ENCODE peak calls at places on chromosome 9, in eight cellular contexts. One of them, this sample, is unnamed.

GRCh38 chr9:71349218-71349617 is 227.8 kb upstream of the TRPM3 start:
- DNase-seq in astrocyte of the spinal cord: peak; percentile 63
- DNase-seq in kidney epithelial cell: no peak
- DNase-seq in adrenal gland: no peak
- DNase-seq in CD8-positive, alpha-beta T cell: no peak
- DNase-seq in B cell: no peak
- DNase-seq in MCF 10A: no peak
- DNase-seq in A549: no peak
- DNase-seq in this sample: peak; percentile 84

GRCh38 chr9:135501261-135502167 is 1.0 kb downstream of the MRPS2 start:
- DNase-seq in B cell: peak; percentile 61
- DNase-seq in CD8-positive, alpha-beta T cell: no peak
- DNase-seq in MCF 10A: no peak
- DNase-seq in kidney epithelial cell: no peak
- DNase-seq in adrenal gland: no peak
- DNase-seq in A549: peak; percentile 71
- DNase-seq in astrocyte of the spinal cord: peak; percentile 50
- DNase-seq in this sample: no peak

GRCh38 chr9:78130004-78130403 is 98.4 kb upstream of the GNAQ start:
- DNase-seq in MCF 10A: peak; percentile 43
- DNase-seq in CD8-positive, alpha-beta T cell: no peak
- DNase-seq in adrenal gland: peak; percentile 17
- DNase-seq in kidney epithelial cell: no peak
- DNase-seq in astrocyte of the spinal cord: peak; percentile 35
- DNase-seq in B cell: no peak
- DNase-seq in A549: peak; percentile 67
- DNase-seq in this sample: peak; percentile 61

GRCh38 chr9:35366627-35367026 is 123.3 kb upstream of the RUSC2 start:
- DNase-seq in astrocyte of the spinal cord: no peak
- DNase-seq in B cell: no peak
- DNase-seq in adrenal gland: no peak
- DNase-seq in MCF 10A: no peak
- DNase-seq in kidney epithelial cell: no peak
- DNase-seq in CD8-positive, alpha-beta T cell: no peak
- DNase-seq in A549: no peak
- DNase-seq in this sample: no peak

GRCh38 chr9:120886490-120886967 is 9.5 kb upstream of the PHF19 start:
- DNase-seq in A549: no peak
- DNase-seq in MCF 10A: peak; percentile 29
- DNase-seq in astrocyte of the spinal cord: peak; percentile 87
- DNase-seq in CD8-positive, alpha-beta T cell: no peak
- DNase-seq in B cell: no peak
- DNase-seq in kidney epithelial cell: peak; percentile 69
- DNase-seq in adrenal gland: no peak
- DNase-seq in this sample: peak; percentile 66

GRCh38 chr9:86846679-86847078 is 100.6 kb downstream of the GAS1 start:
- DNase-seq in B cell: no peak
- DNase-seq in A549: no peak
- DNase-seq in adrenal gland: no peak
- DNase-seq in CD8-positive, alpha-beta T cell: no peak
- DNase-seq in astrocyte of the spinal cord: no peak
- DNase-seq in MCF 10A: no peak
- DNase-seq in kidney epithelial cell: no peak
- DNase-seq in this sample: no peak

GRCh38 chr9:71685394-71685793 is 82.9 kb downstream of the CEMIP2 start:
- DNase-seq in astrocyte of the spinal cord: no peak
- DNase-seq in kidney epithelial cell: no peak
- DNase-seq in B cell: no peak
- DNase-seq in MCF 10A: no peak
- DNase-seq in A549: no peak
- DNase-seq in adrenal gland: no peak
- DNase-seq in CD8-positive, alpha-beta T cell: no peak
- DNase-seq in this sample: no peak

GRCh38 chr9:129574911-129575574 is 45.9 kb downstream of the C9orf50 start:
- DNase-seq in MCF 10A: peak; percentile 29
- DNase-seq in astrocyte of the spinal cord: peak; percentile 66
- DNase-seq in A549: peak; percentile 73
- DNase-seq in CD8-positive, alpha-beta T cell: no peak
- DNase-seq in B cell: no peak
- DNase-seq in adrenal gland: no peak
- DNase-seq in kidney epithelial cell: no peak
- DNase-seq in this sample: peak; percentile 88

DNA sequence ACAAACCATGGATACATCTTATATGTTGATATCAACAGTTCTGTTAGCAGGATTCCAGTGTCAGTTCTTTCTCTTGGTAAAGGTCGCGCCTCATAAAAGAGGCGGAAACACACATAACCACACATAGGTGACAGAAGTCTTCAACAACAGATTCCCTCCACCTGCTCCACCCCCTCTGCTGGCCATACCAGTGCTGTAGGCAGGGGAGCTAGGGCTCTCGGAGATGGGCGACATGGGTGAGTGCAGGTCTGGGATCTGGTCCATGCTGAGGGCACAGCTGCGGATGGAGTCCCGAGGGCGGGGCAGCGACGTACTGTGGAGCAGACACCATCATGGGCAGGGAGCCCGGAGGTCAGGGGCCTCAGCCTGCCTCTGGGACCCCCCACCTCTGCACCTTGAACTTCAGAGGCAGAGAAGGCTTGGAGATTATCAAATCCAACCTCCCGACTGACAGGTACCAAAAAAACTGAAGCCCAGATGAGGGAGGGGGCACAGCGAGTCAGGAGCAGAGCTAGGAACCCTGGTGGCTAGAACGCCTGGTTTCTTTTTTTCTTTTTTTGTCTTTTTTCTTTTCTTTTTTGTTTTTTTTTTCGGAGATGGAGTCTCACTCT is 12.0 kb upstream of the TOR2A start:
- DNase-seq in A549: no peak
- DNase-seq in B cell: no peak
- DNase-seq in MCF 10A: no peak
- DNase-seq in adrenal gland: no peak
- DNase-seq in astrocyte of the spinal cord: no peak
- DNase-seq in CD8-positive, alpha-beta T cell: peak; percentile 73
- DNase-seq in kidney epithelial cell: no peak
- DNase-seq in this sample: no peak
- TF ChIP-seq CTCF in A549: no peak
- TF ChIP-seq CTCF in B cell: no peak
- TF ChIP-seq CTCF in MCF 10A: no peak
- TF ChIP-seq CTCF in adrenal gland: no peak
- TF ChIP-seq CTCF in astrocyte of the spinal cord: peak; percentile 3
- TF ChIP-seq CTCF in CD8-positive, alpha-beta T cell: peak; percentile 38
- TF ChIP-seq CTCF in kidney epithelial cell: no peak
- TF ChIP-seq CTCF in this sample: no peak

DNA sequence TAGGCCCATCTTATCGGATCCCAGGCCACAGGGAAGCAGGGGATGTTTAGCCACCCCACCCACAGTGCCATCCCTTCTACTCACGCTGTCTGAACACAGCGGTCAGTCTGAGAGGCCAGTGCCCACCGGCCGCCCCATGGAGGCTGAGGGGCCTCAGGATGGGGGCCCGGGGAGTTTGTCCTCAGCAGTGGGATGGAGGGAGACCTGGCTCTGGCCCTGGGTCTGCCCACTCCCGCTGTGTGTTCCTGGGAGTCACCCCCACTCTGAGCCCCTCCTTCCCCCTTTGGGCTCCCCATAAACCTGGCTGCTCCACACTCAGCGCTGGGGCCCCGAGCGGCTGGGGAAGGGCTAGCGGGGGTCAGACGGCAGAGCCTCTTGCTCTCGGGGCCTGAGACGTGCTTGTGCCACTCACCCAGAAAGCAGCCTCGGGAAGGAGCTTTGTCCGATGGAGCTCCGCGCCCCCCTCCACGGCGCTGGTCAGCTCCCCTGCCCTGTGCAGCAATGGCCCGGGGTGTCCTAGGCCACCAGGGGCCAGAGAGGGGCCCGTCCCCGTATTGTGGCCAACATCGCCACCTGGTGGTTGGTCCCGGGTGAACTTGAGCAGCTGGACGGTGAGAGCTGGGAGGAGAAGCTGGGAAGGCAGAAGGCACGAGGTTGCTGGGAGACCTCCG is 10.9 kb upstream of the LAMC3 start:
- DNase-seq in kidney epithelial cell: no peak
- DNase-seq in A549: peak; percentile 75
- DNase-seq in CD8-positive, alpha-beta T cell: no peak
- DNase-seq in MCF 10A: peak; percentile 73
- DNase-seq in adrenal gland: peak; percentile 74
- DNase-seq in astrocyte of the spinal cord: peak; percentile 50
- DNase-seq in B cell: no peak
- DNase-seq in this sample: peak; percentile 67
- TF ChIP-seq CTCF in kidney epithelial cell: peak; percentile 81
- TF ChIP-seq CTCF in A549: peak; percentile 83
- TF ChIP-seq CTCF in CD8-positive, alpha-beta T cell: no peak
- TF ChIP-seq CTCF in MCF 10A: peak; percentile 89
- TF ChIP-seq CTCF in adrenal gland: peak; percentile 74
- TF ChIP-seq CTCF in astrocyte of the spinal cord: peak; percentile 86
- TF ChIP-seq CTCF in B cell: no peak
- TF ChIP-seq CTCF in this sample: peak; percentile 85

GRCh38 chr9:125472562-125472925 is 210.9 kb downstream of the GAPVD1 start:
- DNase-seq in astrocyte of the spinal cord: no peak
- DNase-seq in MCF 10A: peak; percentile 4
- DNase-seq in B cell: no peak
- DNase-seq in kidney epithelial cell: no peak
- DNase-seq in CD8-positive, alpha-beta T cell: no peak
- DNase-seq in adrenal gland: no peak
- DNase-seq in A549: no peak
- DNase-seq in this sample: no peak

GRCh38 chr9:125476645-125477044 is 215.0 kb downstream of the GAPVD1 start:
- DNase-seq in kidney epithelial cell: no peak
- DNase-seq in astrocyte of the spinal cord: no peak
- DNase-seq in CD8-positive, alpha-beta T cell: no peak
- DNase-seq in MCF 10A: no peak
- DNase-seq in adrenal gland: no peak
- DNase-seq in B cell: no peak
- DNase-seq in A549: no peak
- DNase-seq in this sample: no peak

GRCh38 chr9:125470767-125471580 is 209.3 kb downstream of the GAPVD1 start:
- DNase-seq in adrenal gland: no peak
- DNase-seq in A549: no peak
- DNase-seq in MCF 10A: no peak
- DNase-seq in astrocyte of the spinal cord: no peak
- DNase-seq in CD8-positive, alpha-beta T cell: no peak
- DNase-seq in B cell: no peak
- DNase-seq in kidney epithelial cell: no peak
- DNase-seq in this sample: no peak

GRCh38 chr9:125475385-125475784 is 213.8 kb downstream of the GAPVD1 start:
- DNase-seq in MCF 10A: no peak
- DNase-seq in astrocyte of the spinal cord: no peak
- DNase-seq in kidney epithelial cell: no peak
- DNase-seq in A549: no peak
- DNase-seq in CD8-positive, alpha-beta T cell: no peak
- DNase-seq in adrenal gland: no peak
- DNase-seq in B cell: no peak
- DNase-seq in this sample: no peak

DNA sequence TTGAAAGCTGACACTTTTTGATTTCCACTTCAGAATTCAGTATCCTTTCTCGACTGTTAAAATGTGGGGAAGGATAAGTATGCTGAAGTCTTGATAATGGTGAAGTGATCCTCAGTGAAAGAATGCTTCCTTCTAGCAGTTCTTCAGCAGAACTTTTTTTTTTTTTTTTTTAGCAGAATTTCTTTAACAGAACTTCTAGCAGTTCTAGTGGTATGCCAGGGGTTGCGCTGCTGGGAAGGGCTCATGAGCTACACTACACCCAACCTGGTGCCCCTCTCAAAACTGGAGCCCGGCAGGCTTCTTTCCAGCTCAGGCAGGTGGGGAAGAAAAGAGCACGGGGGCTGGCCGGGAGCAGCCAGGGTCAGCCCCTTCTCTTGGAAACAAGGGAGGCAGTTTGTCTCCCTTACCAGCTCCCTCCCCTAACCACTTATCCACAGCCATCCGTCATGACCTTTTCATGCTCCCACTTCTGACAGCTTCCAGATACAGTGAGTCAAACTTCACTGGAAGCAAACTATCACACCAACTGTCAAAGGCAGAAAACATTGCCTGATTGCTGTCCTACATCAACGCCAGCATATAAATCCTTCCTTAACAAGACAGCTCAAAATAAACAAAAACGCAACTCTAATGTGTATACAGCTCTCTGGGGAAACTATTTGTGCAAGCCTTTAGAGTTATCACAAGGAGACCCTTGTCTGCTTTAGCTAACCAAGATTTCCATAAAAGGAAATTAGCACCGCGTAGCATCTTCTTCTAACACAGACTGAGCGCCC is 211.5 kb downstream of the GAPVD1 start:
- DNase-seq in A549: no peak
- DNase-seq in CD8-positive, alpha-beta T cell: no peak
- DNase-seq in MCF 10A: peak; percentile 14
- DNase-seq in astrocyte of the spinal cord: peak; percentile 59
- DNase-seq in adrenal gland: peak; percentile 58
- DNase-seq in B cell: no peak
- DNase-seq in kidney epithelial cell: no peak
- DNase-seq in this sample: peak; percentile 83
- TF ChIP-seq CTCF in A549: no peak
- TF ChIP-seq CTCF in CD8-positive, alpha-beta T cell: no peak
- TF ChIP-seq CTCF in MCF 10A: no peak
- TF ChIP-seq CTCF in astrocyte of the spinal cord: peak; percentile 22
- TF ChIP-seq CTCF in adrenal gland: no peak
- TF ChIP-seq CTCF in B cell: no peak
- TF ChIP-seq CTCF in kidney epithelial cell: peak; percentile 10
- TF ChIP-seq CTCF in this sample: peak; percentile 18

GRCh38 chr9:5614192-5614591 is 14.7 kb upstream of the RIC1 start:
- DNase-seq in kidney epithelial cell: no peak
- DNase-seq in astrocyte of the spinal cord: no peak
- DNase-seq in A549: no peak
- DNase-seq in MCF 10A: no peak
- DNase-seq in CD8-positive, alpha-beta T cell: no peak
- DNase-seq in adrenal gland: no peak
- DNase-seq in B cell: no peak
- DNase-seq in this sample: no peak

GRCh38 chr9:5612187-5612535 is 16.7 kb upstream of the RIC1 start:
- DNase-seq in B cell: no peak
- DNase-seq in astrocyte of the spinal cord: no peak
- DNase-seq in A549: no peak
- DNase-seq in kidney epithelial cell: no peak
- DNase-seq in CD8-positive, alpha-beta T cell: no peak
- DNase-seq in adrenal gland: peak; percentile 24
- DNase-seq in MCF 10A: no peak
- DNase-seq in this sample: no peak

GRCh38 chr9:5610491-5610890 is 18.4 kb upstream of the RIC1 start:
- DNase-seq in A549: no peak
- DNase-seq in kidney epithelial cell: no peak
- DNase-seq in astrocyte of the spinal cord: no peak
- DNase-seq in MCF 10A: no peak
- DNase-seq in CD8-positive, alpha-beta T cell: no peak
- DNase-seq in adrenal gland: no peak
- DNase-seq in B cell: no peak
- DNase-seq in this sample: no peak

GRCh38 chr9:5611321-5612186 is 17.4 kb upstream of the RIC1 start:
- DNase-seq in MCF 10A: no peak
- DNase-seq in CD8-positive, alpha-beta T cell: no peak
- DNase-seq in adrenal gland: no peak
- DNase-seq in B cell: no peak
- DNase-seq in kidney epithelial cell: no peak
- DNase-seq in astrocyte of the spinal cord: no peak
- DNase-seq in A549: no peak
- DNase-seq in this sample: no peak

DNA sequence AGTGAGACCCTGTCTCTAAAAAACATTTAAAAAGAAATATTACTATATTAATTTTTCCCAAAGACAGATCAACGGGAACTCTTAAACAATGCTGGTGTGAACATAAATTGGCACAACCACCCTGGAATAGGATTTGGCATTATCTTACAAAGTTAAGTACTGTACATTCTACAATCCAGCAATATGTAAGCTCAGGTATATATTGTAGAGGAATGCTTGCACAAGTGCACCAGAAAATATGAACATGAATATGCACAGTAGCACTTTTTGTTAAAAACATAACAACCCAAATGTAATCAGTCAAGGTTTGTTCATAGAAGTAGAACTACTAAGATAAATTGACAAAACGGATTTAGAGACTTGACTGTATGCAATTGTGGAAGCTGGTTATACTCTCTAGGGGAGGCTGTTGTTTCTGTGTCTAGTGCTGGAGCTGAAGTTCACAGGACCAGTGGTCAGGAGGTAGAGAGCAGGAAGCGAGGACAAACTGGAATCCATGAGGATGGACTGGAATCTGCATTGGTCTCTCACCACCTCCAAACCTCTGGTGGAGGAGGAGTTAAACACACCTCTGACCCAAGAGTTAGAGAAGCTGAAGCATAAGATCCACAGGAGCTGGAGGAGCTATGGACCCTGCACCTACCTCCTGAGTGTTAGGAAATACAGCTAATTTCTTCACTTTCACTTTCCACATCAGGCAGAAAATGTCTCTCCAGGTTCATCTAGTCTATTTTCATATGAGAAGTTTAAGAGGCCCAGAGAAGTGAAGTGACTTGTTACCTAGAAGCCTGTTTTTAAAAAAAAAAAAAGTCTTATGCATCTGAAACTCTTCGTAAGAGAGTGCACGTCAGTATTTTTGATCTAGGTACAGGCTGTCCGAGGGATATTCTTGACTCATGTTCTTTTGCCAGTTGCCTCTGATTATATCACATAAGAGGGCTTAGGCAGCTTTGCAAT is 20.3 kb upstream of the RIC1 start:
- DNase-seq in CD8-positive, alpha-beta T cell: no peak
- DNase-seq in A549: no peak
- DNase-seq in kidney epithelial cell: no peak
- DNase-seq in astrocyte of the spinal cord: no peak
- DNase-seq in MCF 10A: peak; percentile 35
- DNase-seq in B cell: no peak
- DNase-seq in adrenal gland: no peak
- DNase-seq in this sample: peak; percentile 16
- TF ChIP-seq CTCF in CD8-positive, alpha-beta T cell: no peak
- TF ChIP-seq CTCF in A549: no peak
- TF ChIP-seq CTCF in kidney epithelial cell: no peak
- TF ChIP-seq CTCF in astrocyte of the spinal cord: no peak
- TF ChIP-seq CTCF in MCF 10A: no peak
- TF ChIP-seq CTCF in B cell: no peak
- TF ChIP-seq CTCF in adrenal gland: no peak
- TF ChIP-seq CTCF in this sample: no peak